ENCODE peak calls at places on chromosomes 7 and 10, in ten cellular contexts. R is KG1, N is AG04449, H is NCI-H1105 treated with DMSO at 0.1 percent for 48 hours, Z is GM12865, P is hypothalamus, W is WTC11, E is PC-3, U is head of caudate nucleus, B is brain microvascular endothelial cell. A is an unnamed sample.

GRCh38 chr7:2471396-2471795 is 4.8 kb downstream of the GRIFIN start:
- DNase-seq in R (no peak), N (no peak), H (no peak), Z (no peak), P (no peak), W (peak), E (no peak), U (no peak), B (no peak), A (no peak)

GRCh38 chr7:139080905-139081304 is 28.6 kb downstream of the ZC3HAV1 start:
- DNase-seq in R (no peak), N (no peak), H (no peak), Z (no peak), P (no peak), W (no peak), E (no peak), U (no peak), B (no peak), A (no peak)

GRCh38 chr10:70052462-70053211 is at the start of gene MACROH2A2:
- DNase-seq in R (no peak), N (no peak), H (peak), Z (no peak), P (no peak), W (peak), E (peak), U (peak), B (peak), A (peak)

GRCh38 chr7:138982204-138982623 is 1.0 kb upstream of the KIAA1549 start:
- DNase-seq in R (no peak), N (no peak), H (no peak), Z (no peak), P (no peak), W (no peak), E (no peak), U (no peak), B (no peak), A (no peak)

GRCh38 chr7:47329320-47329926 is 252.5 kb downstream of the TNS3 start:
- DNase-seq in R (no peak), N (no peak), H (no peak), Z (no peak), P (no peak), W (no peak), E (no peak), U (no peak), B (peak), A (no peak)

GRCh38 chr7:143257501-143257900 is 5.7 kb upstream of the GSTK1 start:
- DNase-seq in R (no peak), N (no peak), H (no peak), Z (no peak), P (no peak), W (no peak), E (peak), U (no peak), B (no peak), A (no peak)

GRCh38 chr10:92405006-92405924 is 114.3 kb downstream of the MARCHF5 start:
- DNase-seq in R (no peak), N (no peak), H (no peak), Z (peak), P (no peak), W (no peak), E (no peak), U (no peak), B (no peak), A (no peak)

GRCh38 chr7:110104243-110104642 is 986.7 kb upstream of the LRRN3 start:
- DNase-seq in R (no peak), N (no peak), H (no peak), Z (no peak), P (no peak), W (no peak), E (no peak), U (no peak), B (no peak), A (no peak)

GRCh38 chr7:127847641-127848040 is 183.6 kb downstream of the LRRC4 start:
- DNase-seq in R (no peak), N (no peak), H (no peak), Z (no peak), P (no peak), W (no peak), E (no peak), U (no peak), B (no peak), A (no peak)

GRCh38 chr7:34823650-34824258 is 165.7 kb downstream of the NPSR1 start:
- DNase-seq in R (peak), N (no peak), H (peak), Z (peak), P (no peak), W (peak), E (peak), U (peak), B (peak), A (peak)

GRCh38 chr7:151566897-151567320 is 47.2 kb upstream of the RHEB start:
- DNase-seq in R (no peak), N (peak), H (no peak), Z (no peak), P (no peak), W (peak), E (no peak), U (no peak), B (peak), A (no peak)

GRCh38 chr10:51301644-51302043 is 227.4 kb downstream of the PRKG1 start:
- DNase-seq in R (no peak), N (no peak), H (no peak), Z (no peak), P (no peak), W (no peak), E (no peak), U (no peak), B (peak), A (no peak)